ENCODE peak calls at places on chromosomes 3 and 15, in six cellular contexts. Y is pancreas, K is HuH-7.5, P is amniotic epithelial cell, B is esophagus squamous epithelium, E is T-helper 2 cell. G is an unnamed sample.

GRCh38 chr3:13142552-13143380 is 69.5 kb upstream of the IQSEC1 start:
- DNase-seq in Y (no peak), K (no peak), P (no peak), B (no peak), E (no peak), G (peak)

GRCh38 chr3:9549600-9549999 is 4.0 kb downstream of the LHFPL4 start:
- DNase-seq in Y (no peak), K (no peak), P (no peak), B (no peak), E (no peak), G (no peak)

GRCh38 chr3:157913751-157914150 is 192.5 kb downstream of the SHOX2 start:
- DNase-seq in Y (no peak), K (no peak), P (no peak), B (no peak), E (no peak), G (no peak)

GRCh38 chr15:39582977-39583585 is 2.2 kb downstream of the THBS1 start:
- DNase-seq in Y (no peak), K (no peak), P (no peak), B (no peak), E (no peak), G (no peak)

GRCh38 chr3:9397911-9398714 is 698 bp downstream of the SETD5 start:
- DNase-seq in Y (peak), K (peak), P (peak), B (no peak), E (peak), G (peak)

GRCh38 chr15:53351373-53351772 is 408.1 kb downstream of the WDR72 start:
- DNase-seq in Y (no peak), K (no peak), P (no peak), B (no peak), E (no peak), G (no peak)

GRCh38 chr3:174329321-174329720 is 529.8 kb upstream of the NAALADL2 start:
- DNase-seq in Y (no peak), K (no peak), P (peak), B (no peak), E (no peak), G (no peak)

GRCh38 chr3:183502237-183502636 is 53.3 kb downstream of the KLHL6 start:
- DNase-seq in Y (no peak), K (no peak), P (no peak), B (no peak), E (no peak), G (peak)

GRCh38 chr3:111045564-111045963 is 26.1 kb upstream of the NECTIN3 start:
- DNase-seq in Y (no peak), K (no peak), P (peak), B (no peak), E (peak), G (no peak)

GRCh38 chr15:44662478-44663409 is 718 bp downstream of the SPG11 start:
- DNase-seq in Y (peak), K (peak), P (peak), B (peak), E (peak), G (peak)

G was measured in endodermal cell.